ENCODE peak calls at places on chromosomes 6 and 20, in eight cellular contexts. Y is lower lobe of right lung; F is CD8-positive, alpha-beta memory T cell; L is GM23338; X is colonic mucosa; T is psoas muscle; N is CD8-positive, alpha-beta T cell; K is K562. U is an unnamed sample. For H3K36me3, the result is how much of the 10 kb centered on the place peaks cover.

GRCh38 chr6:158758464-158758863 is 60.7 kb downstream of the EZR start:
- DNase-seq in F (no peak), L (peak), N (no peak), K (no peak), X (no peak), Y (no peak), T (no peak), U (no peak)

GRCh38 chr6:170082067-170082466 is 208.8 kb downstream of the DLL1 start:
- DNase-seq in N (no peak), X (no peak), T (peak), L (no peak), Y (peak), K (no peak), F (no peak), U (no peak)

GRCh38 chr20:26243731-26244130 is 547.1 kb upstream of the ZNF337 start:
- DNase-seq in K (no peak), T (no peak), L (no peak), F (no peak), Y (no peak), X (no peak), N (no peak), U (no peak)

GRCh38 chr6:7332090-7332745 is 19.2 kb upstream of the SSR1 start:
- DNase-seq in L (no peak), X (no peak), F (no peak), T (no peak), N (no peak), Y (no peak), K (no peak), U (no peak)

GRCh38 chr6:14673201-14673600 is 555.6 kb downstream of the CD83 start:
- DNase-seq in X (no peak), T (no peak), K (no peak), Y (no peak), F (no peak), N (no peak), L (no peak), U (no peak)

GRCh38 chr6:6825986-6826901 is 237.7 kb downstream of the LY86 start:
- DNase-seq in N (no peak), K (no peak), Y (peak), F (no peak), T (peak), X (peak), L (no peak), U (peak)

GRCh38 chr6:7540595-7540994 is 876 bp upstream of the DSP start:
- DNase-seq in K (no peak), F (no peak), L (peak), T (no peak), X (no peak), Y (peak), N (no peak), U (no peak)

GRCh38 chr6:4906293-4906941 is 97.4 kb downstream of the RPP40 start:
- DNase-seq in X (no peak), K (no peak), T (no peak), Y (no peak), L (no peak), F (no peak), N (no peak), U (no peak)

GRCh38 chr20:26167499-26167898 is 470.8 kb upstream of the ZNF337 start:
- DNase-seq in K (no peak), Y (no peak), T (no peak), L (no peak), N (no peak), F (no peak), X (no peak), U (no peak)

GRCh38 chr6:105077592-105078463 is 102.0 kb downstream of the POPDC3 start:
- DNase-seq in Y (no peak), K (peak), X (no peak), L (peak), T (no peak), F (no peak), N (no peak), U (no peak)

GRCh38 chr6:70059047-70059719 is 192.8 kb downstream of the COL19A1 start:
- DNase-seq in N (no peak), F (no peak), X (no peak), L (no peak), Y (no peak), K (no peak), T (no peak), U (no peak)

GRCh38 chr6:44075137-44076015 is 51.9 kb downstream of the MRPL14 start:
- DNase-seq in N (no peak), T (peak), X (no peak), L (no peak), Y (no peak), F (no peak), K (no peak), U (no peak)

GRCh38 chr6:81614292-81614691 is 138.2 kb downstream of the TENT5A start:
- DNase-seq in L (peak), T (no peak), X (peak), K (no peak), F (no peak), Y (no peak), N (no peak), U (no peak)

GRCh38 chr20:25374842-25375241 is 15.8 kb downstream of the ABHD12 start:
- DNase-seq in T (no peak), F (no peak), N (no peak), K (no peak), L (no peak), X (no peak), Y (no peak), U (no peak)

GRCh38 chr6:28884423-28885148 is 39.2 kb downstream of the TRIM27 start:
- DNase-seq in Y (no peak), L (no peak), X (no peak), N (peak), K (no peak), F (peak), T (no peak), U (no peak)

GRCh38 chr6:167957626-167958025 is 39.8 kb upstream of the KIF25 start:
- DNase-seq in L (no peak), T (no peak), F (no peak), Y (no peak), K (no peak), N (no peak), X (no peak), U (no peak)

GRCh38 chr6:115514656-115515055 is 546.0 kb downstream of the FRK start:
- DNase-seq in N (no peak), Y (no peak), K (no peak), L (no peak), X (no peak), F (no peak), T (no peak), U (no peak)

GRCh38 chr6:14017626-14018475 is 93.1 kb downstream of the RNF182 start:
- DNase-seq in F (no peak), T (no peak), L (peak), Y (no peak), X (no peak), N (no peak), K (no peak), U (no peak)

GRCh38 chr6:36969988-36970891 is 15.7 kb downstream of the PI16 start:
- DNase-seq in F (no peak), Y (no peak), K (peak), T (no peak), X (no peak), N (no peak), L (no peak), U (no peak)

GRCh38 chr6:14478396-14479225 is 361.0 kb downstream of the CD83 start:
- DNase-seq in Y (no peak), F (no peak), X (no peak), N (no peak), K (no peak), L (no peak), T (no peak), U (no peak)

GRCh38 chr6:85864453-85865401 is 222.0 kb upstream of the SYNCRIP start:
- DNase-seq in L (no peak), X (no peak), T (no peak), N (no peak), Y (no peak), K (no peak), F (no peak), U (no peak)

GRCh38 chr6:122184260-122184934 is 215.1 kb upstream of the HSF2 start:
- DNase-seq in Y (no peak), K (no peak), F (no peak), N (no peak), T (no peak), X (no peak), L (no peak), U (no peak)

GRCh38 chr20:23096986-23097520 is 10.9 kb upstream of the CD93 start:
- DNase-seq in X (no peak), K (no peak), N (no peak), F (no peak), T (no peak), Y (no peak), L (no peak), U (no peak)

GRCh38 chr6:69907981-69908498 is 41.7 kb downstream of the COL19A1 start:
- DNase-seq in N (no peak), L (no peak), X (no peak), T (no peak), Y (no peak), K (no peak), F (no peak), U (no peak)

GRCh38 chr20:48278961-48279481 is 493.7 kb upstream of the SULF2 start:
- DNase-seq in K (no peak), T (no peak), Y (no peak), N (no peak), F (no peak), X (no peak), L (no peak), U (no peak)

GRCh38 chr20:4820833-4821518 is 99.3 kb downstream of the PRND start:
- DNase-seq in F (no peak), X (no peak), Y (no peak), K (no peak), N (no peak), L (no peak), T (no peak), U (no peak)

GRCh38 chr6:137241481-137242011 is 22.4 kb upstream of the IFNGR1 start:
- DNase-seq in K (no peak), L (no peak), N (no peak), T (no peak), F (no peak), X (no peak), Y (no peak), U (no peak)

GRCh38 chr6:23533311-23533710 is 592.7 kb upstream of the NRSN1 start:
- DNase-seq in N (no peak), Y (no peak), T (no peak), F (no peak), K (no peak), L (no peak), X (no peak), U (no peak)

GRCh38 chr20:43786885-43787284 is 60.1 kb upstream of the GTSF1L start:
- DNase-seq in K (no peak), T (no peak), X (no peak), L (no peak), N (no peak), Y (no peak), F (no peak), U (no peak)

GRCh38 chr6:12017263-12017662 is 5.2 kb downstream of the HIVEP1 start:
- DNase-seq in K (no peak), L (no peak), F (no peak), T (no peak), N (no peak), Y (no peak), X (peak), U (no peak)

GRCh38 chr6:160388922-160389321 is 40.7 kb downstream of the SLC22A3 start:
- DNase-seq in N (no peak), K (no peak), Y (no peak), T (no peak), X (no peak), L (no peak), F (no peak), U (no peak)

GRCh38 chr20:2838170-2838797 is 2.2 kb downstream of the PCED1A start:
- DNase-seq in X (no peak), L (no peak), K (no peak), T (no peak), N (no peak), Y (no peak), F (no peak), U (peak)

GRCh38 chr6:14724546-14724945 is 521.3 kb upstream of the JARID2 start:
- DNase-seq in N (no peak), X (no peak), Y (no peak), K (no peak), L (no peak), T (no peak), F (no peak), U (no peak)

GRCh38 chr6:143698759-143699750 is 21.3 kb downstream of the PHACTR2 start:
- DNase-seq in K (peak), F (no peak), L (peak), N (no peak), T (no peak), X (no peak), Y (no peak), U (no peak)

GRCh38 chr6:27495386-27496135 is 22.7 kb upstream of the ZNF184 start:
- DNase-seq in N (no peak), T (peak), L (peak), F (no peak), Y (no peak), X (peak), K (peak), U (peak)

GRCh38 chr6:104064876-104065275 is 794.8 kb downstream of the HACE1 start:
- DNase-seq in L (no peak), X (no peak), K (no peak), N (no peak), Y (no peak), T (no peak), F (no peak), U (no peak)

GRCh38 chr6:55528624-55529023 is 50.4 kb downstream of the HMGCLL1 start:
- DNase-seq in X (peak), K (no peak), F (no peak), N (no peak), T (no peak), Y (no peak), L (peak), U (peak)

GRCh38 chr20:52152416-52152815 is 39.2 kb downstream of the ZFP64 start:
- DNase-seq in N (no peak), T (no peak), X (no peak), Y (no peak), L (no peak), F (no peak), K (no peak), U (no peak)
- H3K36me3 ChIP-seq in N (under half), T (under half), X (under half), Y (under half), L (under half), F (under half), K (under half), U (under half)

DNA sequence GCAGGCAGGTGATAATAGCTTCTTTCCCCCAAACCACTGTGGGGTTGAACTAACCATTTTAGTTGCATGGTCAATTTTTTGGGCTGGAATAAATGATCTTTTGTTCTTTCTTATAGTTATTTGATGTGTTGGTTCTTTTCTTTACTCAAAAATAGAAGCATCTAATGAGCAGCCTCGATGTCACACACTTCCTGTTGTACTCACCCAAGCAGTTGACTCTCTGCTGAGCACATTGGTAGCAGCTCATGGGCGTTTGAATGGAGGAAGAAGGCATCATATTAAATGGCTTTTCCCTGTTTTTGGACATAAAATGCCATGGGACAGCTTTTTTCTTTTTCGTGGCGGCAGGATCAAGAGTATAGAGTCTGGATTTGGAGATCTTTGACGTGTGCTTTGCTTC is 268.4 kb downstream of the PRL start:
- DNase-seq in F (no peak), T (no peak), Y (no peak), X (no peak), N (no peak), K (no peak), L (no peak), U (peak)
- H3K4me3 ChIP-seq in F (no peak), T (no peak), Y (no peak), X (no peak), N (no peak), K (no peak), L (no peak), U (no peak)

GRCh38 chr6:33410711-33411631 is at the start of gene PHF1:
- DNase-seq in L (peak), F (no peak), K (peak), T (no peak), N (peak), Y (peak), X (peak), U (no peak)

GRCh38 chr6:33413200-33413599 is 2.4 kb downstream of the PHF1 start:
- DNase-seq in L (no peak), K (no peak), Y (no peak), T (no peak), X (no peak), N (no peak), F (no peak), U (no peak)

GRCh38 chr6:33412140-33413009 is 1.6 kb downstream of the PHF1 start:
- DNase-seq in T (no peak), L (no peak), N (no peak), X (no peak), K (no peak), Y (no peak), F (no peak), U (no peak)

GRCh38 chr6:33410050-33410710 is 634 bp upstream of the PHF1 start:
- DNase-seq in F (peak), X (peak), Y (peak), N (peak), T (peak), K (peak), L (peak), U (peak)

DNA sequence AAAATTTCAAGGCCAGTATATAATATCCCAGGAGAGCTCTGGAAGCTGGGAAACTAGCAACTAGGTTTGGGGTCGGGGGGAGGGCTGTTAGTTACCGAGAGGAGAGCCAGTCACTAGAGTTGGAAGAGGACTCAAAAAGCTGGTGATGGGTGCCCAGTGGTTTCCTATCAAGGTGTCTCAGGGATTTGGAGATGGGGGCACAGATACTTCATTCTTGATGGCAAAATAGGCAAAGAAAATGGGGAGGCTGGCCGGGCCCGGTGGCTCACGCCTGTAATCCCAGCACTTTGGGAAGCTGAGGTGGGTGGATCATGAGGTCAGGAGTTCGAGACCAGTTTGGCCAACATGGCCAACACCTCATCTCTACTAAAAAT is 805 bp downstream of the PHF1 start:
- DNase-seq in L (no peak), T (no peak), K (no peak), X (no peak), Y (no peak), F (no peak), N (no peak), U (no peak)
- H3K36me3 ChIP-seq in L (under half), T (under half), K (half or more), X (under half), Y (under half), F (under half), N (under half), U (under half)

GRCh38 chr6:45759134-45759849 is 256.4 kb downstream of the CLIC5 start:
- DNase-seq in T (no peak), N (no peak), X (no peak), L (no peak), F (no peak), K (no peak), Y (no peak), U (no peak)
- H3K4me3 ChIP-seq in T (no peak), N (no peak), X (no peak), L (no peak), F (no peak), K (no peak), Y (no peak), U (no peak)

DNA sequence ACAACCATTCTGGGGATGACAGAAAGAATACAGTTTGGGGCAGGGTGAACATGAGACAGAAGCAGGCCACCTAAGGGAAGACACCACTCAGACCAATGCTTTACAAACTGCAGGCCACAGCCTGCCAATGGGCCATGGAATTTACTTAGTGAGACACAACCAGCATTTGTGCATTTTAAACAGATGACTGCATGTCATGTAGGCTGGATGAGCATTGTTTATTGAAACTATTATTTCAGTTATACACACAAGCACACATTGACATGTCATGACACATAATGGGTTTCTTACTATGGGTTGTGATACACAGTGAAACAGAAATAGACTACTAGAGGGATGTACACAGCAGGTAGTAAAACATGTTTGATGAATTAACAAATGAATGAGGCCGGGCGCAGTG is 8.0 kb downstream of the PGM3 start:
- DNase-seq in Y (no peak), L (no peak), X (no peak), K (no peak), N (no peak), F (no peak), T (no peak), U (no peak)
- H3K36me3 ChIP-seq in Y (half or more), L (half or more), X (under half), K (half or more), N (under half), F (under half), T (half or more), U (under half)

GRCh38 chr6:78253618-78254017 is 600.8 kb downstream of the MEI4 start:
- DNase-seq in K (no peak), T (no peak), Y (no peak), N (no peak), L (no peak), F (no peak), X (no peak), U (no peak)
- H3K4me3 ChIP-seq in K (no peak), T (no peak), Y (no peak), N (no peak), L (no peak), F (no peak), X (no peak), U (no peak)

GRCh38 chr6:118999494-118999893 is 64.5 kb upstream of the MCM9 start:
- DNase-seq in F (no peak), Y (no peak), T (no peak), N (no peak), X (no peak), L (no peak), K (no peak), U (no peak)
- H3K36me3 ChIP-seq in F (under half), Y (under half), T (under half), N (under half), X (under half), L (under half), K (under half), U (under half)